ENCODE peak calls at places on chromosomes 4 and X, in ten cellular contexts. J, X, V, C, L, K, G, S, H and A are unnamed samples.

GRCh38 chr4:182488886-182489285 is 245.7 kb downstream of the TENM3 start:
- DNase-seq in J (no peak), X (no peak), V (no peak), C (no peak), L (no peak), K (no peak), G (no peak), S (no peak), H (no peak), A (no peak)

GRCh38 chr4:139279723-139280620 is at the start of gene MGARP:
- DNase-seq in J (no peak), X (no peak), V (peak; percentile 57), C (peak; percentile 33), L (no peak), K (peak; percentile 54), G (peak; percentile 44), S (peak; percentile 88), H (no peak), A (no peak)

GRCh38 chr4:127632420-127633403 is at the start of gene INTU:
- DNase-seq in J (peak; percentile 89), X (no peak), V (peak; percentile 93), C (peak; percentile 97), L (peak; percentile 88), K (peak; percentile 45), G (peak; percentile 98), S (peak; percentile 91), H (peak; percentile 84), A (peak; percentile 96)

GRCh38 chr4:337932-338758 is 531 bp downstream of the ZNF141 start:
- DNase-seq in J (no peak), X (peak; percentile 25), V (peak; percentile 48), C (peak; percentile 27), L (no peak), K (no peak), G (peak; percentile 10), S (peak; percentile 50), H (no peak), A (peak; percentile 25)

GRCh38 chr4:36056128-36056527 is 188.2 kb downstream of the ARAP2 start:
- DNase-seq in J (no peak), X (no peak), V (no peak), C (no peak), L (no peak), K (no peak), G (no peak), S (no peak), H (no peak), A (no peak)

GRCh38 chr4:110049951-110050925 is 137.6 kb downstream of the EGF start:
- DNase-seq in J (no peak), X (peak; percentile 37), V (no peak), C (no peak), L (no peak), K (peak; percentile 47), G (peak; percentile 54), S (peak; percentile 63), H (no peak), A (peak; percentile 48)

GRCh38 chr4:6777636-6778281 is 4.8 kb upstream of the KIAA0232 start:
- DNase-seq in J (no peak), X (no peak), V (no peak), C (no peak), L (no peak), K (no peak), G (no peak), S (no peak), H (no peak), A (no peak)

GRCh38 chr4:108361886-108362285 is 193.2 kb upstream of the LEF1 start:
- DNase-seq in J (no peak), X (no peak), V (no peak), C (no peak), L (no peak), K (no peak), G (no peak), S (no peak), H (no peak), A (no peak)

GRCh38 chr4:84647307-84647884 is 64.5 kb downstream of the CDS1 start:
- DNase-seq in J (no peak), X (no peak), V (peak; percentile 50), C (no peak), L (no peak), K (no peak), G (no peak), S (no peak), H (no peak), A (peak; percentile 4)

GRCh38 chrX:41445781-41446358 is 1.3 kb upstream of the NYX start:
- DNase-seq in J (no peak), X (no peak), V (no peak), C (no peak), L (no peak), K (no peak), G (peak; percentile 13), S (no peak), H (no peak), A (no peak)

GRCh38 chrX:41447897-41448296 is 754 bp downstream of the NYX start:
- DNase-seq in J (no peak), X (no peak), V (no peak), C (no peak), L (no peak), K (peak; percentile 39), G (no peak), S (no peak), H (no peak), A (no peak)

GRCh38 chrX:41445171-41445570 is 2.0 kb upstream of the NYX start:
- DNase-seq in J (no peak), X (no peak), V (no peak), C (no peak), L (no peak), K (peak; percentile 42), G (no peak), S (no peak), H (no peak), A (no peak)

GRCh38 chrX:41442824-41443560 is 4.2 kb upstream of the NYX start:
- DNase-seq in J (no peak), X (no peak), V (no peak), C (no peak), L (no peak), K (no peak), G (no peak), S (no peak), H (no peak), A (no peak)

DNA sequence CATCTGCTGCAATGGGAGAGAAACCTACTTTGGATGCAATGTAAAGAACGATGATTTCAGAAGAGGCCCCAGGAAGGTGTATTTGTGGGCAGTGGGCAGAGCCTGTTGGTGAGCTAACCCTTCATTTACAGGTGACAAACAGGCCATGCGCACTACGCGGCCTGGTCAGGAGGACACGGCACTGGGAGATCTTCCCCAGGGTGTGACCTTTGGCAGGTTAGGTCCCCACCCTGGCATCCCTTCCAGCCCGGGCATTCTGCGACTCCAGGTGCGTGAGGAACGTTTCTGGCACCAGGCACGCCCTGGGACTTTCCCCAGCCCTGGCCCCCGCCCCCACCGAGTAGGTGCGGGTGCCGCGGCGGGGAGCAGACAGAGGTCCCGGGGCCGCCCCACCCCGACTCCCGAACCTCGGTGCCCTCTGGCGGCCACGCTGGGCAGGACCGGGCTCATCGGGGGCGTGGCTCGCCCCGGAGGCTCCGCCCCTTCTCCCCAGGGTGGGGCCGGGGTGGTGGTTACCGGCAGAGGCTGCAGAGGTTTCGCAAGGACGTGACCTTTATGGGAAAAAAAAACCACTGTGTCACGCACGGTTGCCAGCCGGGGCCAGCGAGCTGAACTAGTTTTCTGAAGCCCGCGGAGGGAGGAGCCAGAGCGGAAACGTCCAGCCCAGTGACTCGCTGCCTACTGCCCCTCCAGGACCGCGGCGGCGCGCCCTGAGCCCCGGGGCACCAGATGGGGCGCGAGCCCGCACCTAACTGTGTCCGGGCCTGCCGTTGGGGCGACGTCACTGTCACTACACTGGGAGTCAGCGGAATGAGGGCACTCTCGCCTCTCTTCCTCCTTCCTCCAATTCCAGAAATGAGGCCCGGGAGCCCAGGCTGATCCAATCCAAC is 5.0 kb upstream of the NYX start:
- DNase-seq in J (peak; percentile 84), X (peak; percentile 75), V (peak; percentile 76), C (peak; percentile 86), L (peak; percentile 90), K (peak; percentile 90), G (peak; percentile 82), S (peak; percentile 92), H (peak; percentile 50), A (peak; percentile 90)
- TF ChIP-seq CTCF in J (peak; percentile 74), X (peak; percentile 62), V (peak; percentile 57), C (peak; percentile 53), L (peak; percentile 81), K (peak; percentile 65), G (peak; percentile 35), S (peak; percentile 52), H (peak; percentile 32), A (peak; percentile 40)

DNA sequence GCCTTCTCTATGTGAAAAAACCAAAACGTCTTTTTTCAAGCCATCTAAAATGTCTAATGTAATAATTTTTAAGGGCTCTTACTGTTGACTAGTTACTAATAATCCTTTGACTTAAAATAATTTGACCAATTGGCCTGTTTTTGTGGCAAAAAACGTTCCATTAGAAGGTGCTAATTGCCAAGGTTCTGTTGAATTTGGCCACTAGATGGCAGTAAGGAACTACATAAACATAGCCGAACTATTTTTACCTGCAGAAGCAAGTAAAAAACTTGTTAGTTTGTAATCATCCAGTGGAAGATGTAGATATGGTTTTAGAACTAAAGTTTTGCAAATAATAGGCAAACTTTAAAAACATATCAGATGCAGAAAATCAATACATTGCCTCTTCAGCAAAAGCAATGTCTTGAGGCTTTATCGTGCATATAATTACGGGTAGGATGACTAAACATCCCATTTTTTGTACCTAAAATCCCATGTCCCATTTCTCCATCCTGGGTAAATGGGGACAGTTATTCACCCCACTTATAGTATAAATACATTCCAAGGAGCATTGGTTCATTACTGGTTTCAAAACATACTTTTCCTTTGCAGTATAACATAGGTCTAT is 57.6 kb downstream of the PROM1 start:
- DNase-seq in J (no peak), X (no peak), V (no peak), C (no peak), L (no peak), K (peak; percentile 54), G (peak; percentile 69), S (no peak), H (peak; percentile 25), A (peak; percentile 63)
- TF ChIP-seq CTCF in J (peak; percentile 70), X (peak; percentile 96), V (peak; percentile 79), C (peak; percentile 94), L (peak; percentile 92), K (peak; percentile 76), G (peak; percentile 69), S (peak; percentile 71), H (peak; percentile 66), A (peak; percentile 83)

GRCh38 chrX:155055494-155055893 is 15.4 kb downstream of the CMC4 start:
- DNase-seq in J (no peak), X (no peak), V (no peak), C (no peak), L (no peak), K (no peak), G (no peak), S (no peak), H (no peak), A (no peak)
- TF ChIP-seq CTCF in J (no peak), X (no peak), V (no peak), C (no peak), L (no peak), K (no peak), G (no peak), S (no peak), H (no peak), A (no peak)

GRCh38 chr4:173990126-173990878 is 293.2 kb downstream of the FBXO8 start:
- DNase-seq in J (no peak), X (no peak), V (no peak), C (no peak), L (no peak), K (no peak), G (peak; percentile 45), S (no peak), H (peak; percentile 4), A (peak; percentile 49)
- TF ChIP-seq CTCF in J (no peak), X (no peak), V (no peak), C (peak; percentile 58), L (peak; percentile 8), K (no peak), G (peak; percentile 61), S (peak; percentile 52), H (peak; percentile 64), A (peak; percentile 75)